ENCODE peak calls at places on chromosomes 3 and 15, in four cellular contexts. I is right cardiac atrium; U is neuronal stem cell; M is CD8-positive, alpha-beta memory T cell. X is an unnamed sample.

GRCh38 chr15:63826513-63826912 is 7.2 kb downstream of the HERC1 start:
- DNase-seq in M (peak; percentile 6), U (no peak), I (no peak), X (no peak)

GRCh38 chr3:17456650-17457049 is 285.8 kb downstream of the TBC1D5 start:
- DNase-seq in M (no peak), U (no peak), I (no peak), X (no peak)

GRCh38 chr3:184082034-184082433 is 14.8 kb upstream of the HTR3E start:
- DNase-seq in I (no peak), U (no peak), M (no peak), X (no peak)

GRCh38 chr15:70505971-70506887 is 257.1 kb downstream of the UACA start:
- DNase-seq in I (no peak), M (no peak), U (no peak), X (no peak)

GRCh38 chr15:29433050-29433318 is 163.4 kb upstream of the NSMCE3 start:
- DNase-seq in M (no peak), U (no peak), I (no peak), X (no peak)

GRCh38 chr3:11390411-11391171 is 118.4 kb downstream of the ATG7 start:
- DNase-seq in M (no peak), U (no peak), I (no peak), X (no peak)

GRCh38 chr15:69610858-69611257 is 158.2 kb downstream of the RPLP1 start:
- DNase-seq in I (no peak), U (no peak), M (no peak), X (no peak)

GRCh38 chr15:73388256-73388781 is 19.6 kb upstream of the HCN4 start:
- DNase-seq in I (no peak), U (no peak), M (no peak), X (no peak)

GRCh38 chr3:151067158-151067557 is 18.3 kb upstream of the MED12L start:
- DNase-seq in I (no peak), U (no peak), M (no peak), X (no peak)

GRCh38 chr3:122103821-122104514 is 48.8 kb downstream of the CD86 start:
- DNase-seq in M (no peak), I (no peak), U (no peak), X (no peak)

GRCh38 chr3:155661730-155662129 is 83.1 kb downstream of the PLCH1 start:
- DNase-seq in M (no peak), U (no peak), I (no peak), X (no peak)

GRCh38 chr3:63900459-63900858 is 11.7 kb downstream of the SCAANT1 start:
- DNase-seq in I (no peak), M (no peak), U (no peak), X (no peak)

GRCh38 chr3:103218146-103218545 is 783.3 kb downstream of the ZPLD1 start:
- DNase-seq in I (no peak), U (no peak), M (no peak), X (no peak)

GRCh38 chr3:17233398-17233800 is 348.6 kb downstream of the PLCL2 start:
- DNase-seq in I (no peak), U (peak; percentile 29), M (peak; percentile 5), X (no peak)

GRCh38 chr3:116442331-116443021 is 2.8 kb downstream of the LSAMP start:
- DNase-seq in I (no peak), U (no peak), M (no peak), X (no peak)

GRCh38 chr15:31037731-31038477 is 46.5 kb upstream of the MTMR10 start:
- DNase-seq in I (no peak), U (no peak), M (no peak), X (no peak)

GRCh38 chr15:63232400-63232799 is 43.0 kb downstream of the RAB8B start:
- DNase-seq in M (no peak), I (no peak), U (no peak), X (no peak)

GRCh38 chr15:32838820-32839219 is 121.0 kb downstream of the GREM1 start:
- DNase-seq in I (no peak), U (no peak), M (no peak), X (no peak)

GRCh38 chr15:53833134-53833624 is 73.7 kb upstream of the WDR72 start:
- DNase-seq in I (peak; percentile 31), M (no peak), U (no peak), X (no peak)